ENCODE peak calls at places on chromosomes 7 and 10, in six cellular contexts. G, M, T, N, Z and O are unnamed samples.

GRCh38 chr7:89618269-89618668 is 536.0 kb upstream of the STEAP1 start:
- DNase-seq in G (no peak), M (no peak), T (no peak), N (no peak), Z (no peak), O (no peak)

GRCh38 chr10:88792656-88793055 is 9.9 kb upstream of the LIPM start:
- DNase-seq in G (peak), M (peak), T (peak), N (no peak), Z (no peak), O (no peak)

GRCh38 chr7:132075573-132075972 is 500.7 kb downstream of the PLXNA4 start:
- DNase-seq in G (no peak), M (no peak), T (no peak), N (no peak), Z (no peak), O (no peak)

GRCh38 chr7:28926871-28927597 is 31.1 kb downstream of the TRIL start:
- DNase-seq in G (peak), M (peak), T (peak), N (peak), Z (no peak), O (peak)

GRCh38 chr10:29895436-29895835 is 163.9 kb downstream of the JCAD start:
- DNase-seq in G (peak), M (peak), T (peak), N (no peak), Z (peak), O (peak)

GRCh38 chr7:122416316-122416925 is 111.9 kb upstream of the FEZF1 start:
- DNase-seq in G (no peak), M (peak), T (no peak), N (no peak), Z (no peak), O (no peak)

GRCh38 chr7:132322981-132323380 is 253.3 kb downstream of the PLXNA4 start:
- DNase-seq in G (no peak), M (no peak), T (no peak), N (no peak), Z (no peak), O (no peak)

GRCh38 chr7:152076324-152076821 is 50.9 kb downstream of the GALNT11 start:
- DNase-seq in G (no peak), M (no peak), T (no peak), N (peak), Z (no peak), O (no peak)

GRCh38 chr7:28790467-28790866 is 167.7 kb downstream of the TRIL start:
- DNase-seq in G (no peak), M (no peak), T (no peak), N (no peak), Z (no peak), O (no peak)

GRCh38 chr7:22751341-22751740 is 24.3 kb downstream of the IL6 start:
- DNase-seq in G (no peak), M (no peak), T (no peak), N (no peak), Z (no peak), O (no peak)

GRCh38 chr7:630111-630511 is 96.4 kb upstream of the DNAAF5 start:
- DNase-seq in G (no peak), M (no peak), T (no peak), N (no peak), Z (no peak), O (no peak)

GRCh38 chr10:44125879-44126675 is 258.8 kb downstream of the CXCL12 start:
- DNase-seq in G (no peak), M (peak), T (no peak), N (no peak), Z (no peak), O (peak)

GRCh38 chr7:44961844-44962482 is 16.9 kb downstream of the MYO1G start:
- DNase-seq in G (no peak), M (no peak), T (no peak), N (no peak), Z (no peak), O (no peak)

GRCh38 chr10:97607076-97607635 is 17.6 kb downstream of the C10orf62 start:
- DNase-seq in G (no peak), M (no peak), T (no peak), N (no peak), Z (no peak), O (no peak)

GRCh38 chr10:1451362-1451888 is 285.9 kb downstream of the ADARB2 start:
- DNase-seq in G (no peak), M (no peak), T (no peak), N (no peak), Z (no peak), O (no peak)

GRCh38 chr7:112646787-112647186 is 143.4 kb downstream of the TMEM168 start:
- DNase-seq in G (no peak), M (no peak), T (no peak), N (no peak), Z (no peak), O (no peak)

GRCh38 chr7:74449809-74450397 is 3.8 kb upstream of the GTF2IRD1 start:
- DNase-seq in G (no peak), M (peak), T (peak), N (peak), Z (peak), O (no peak)

GRCh38 chr10:778626-779330 is 89.3 kb upstream of the DIP2C start:
- DNase-seq in G (peak), M (no peak), T (no peak), N (no peak), Z (no peak), O (no peak)

GRCh38 chr7:27251513-27252306 is 9.1 kb downstream of the EVX1 start:
- DNase-seq in G (no peak), M (no peak), T (no peak), N (no peak), Z (no peak), O (no peak)

GRCh38 chr7:46432666-46433065 is 511.6 kb upstream of the IGFBP3 start:
- DNase-seq in G (no peak), M (peak), T (no peak), N (peak), Z (no peak), O (no peak)

GRCh38 chr10:132257907-132258306 is 49.8 kb downstream of the STK32C start:
- DNase-seq in G (no peak), M (no peak), T (no peak), N (no peak), Z (no peak), O (no peak)

GRCh38 chr10:32961892-32962369 is 3.9 kb upstream of the ITGB1 start:
- DNase-seq in G (no peak), M (peak), T (no peak), N (peak), Z (no peak), O (peak)

GRCh38 chr7:155805826-155806095 is 6.5 kb downstream of the SHH start:
- DNase-seq in G (no peak), M (no peak), T (no peak), N (no peak), Z (no peak), O (no peak)

GRCh38 chr10:103876155-103876554 is 20.8 kb upstream of the SH3PXD2A start:
- DNase-seq in G (no peak), M (no peak), T (no peak), N (no peak), Z (no peak), O (no peak)

GRCh38 chr10:103877861-103878260 is 22.5 kb upstream of the SH3PXD2A start:
- DNase-seq in G (no peak), M (no peak), T (no peak), N (no peak), Z (no peak), O (no peak)

GRCh38 chr10:103872137-103872933 is 17.0 kb upstream of the SH3PXD2A start:
- DNase-seq in G (no peak), M (no peak), T (no peak), N (peak), Z (no peak), O (no peak)

GRCh38 chr10:103871006-103871405 is 15.6 kb upstream of the SH3PXD2A start:
- DNase-seq in G (no peak), M (no peak), T (no peak), N (no peak), Z (no peak), O (no peak)

DNA sequence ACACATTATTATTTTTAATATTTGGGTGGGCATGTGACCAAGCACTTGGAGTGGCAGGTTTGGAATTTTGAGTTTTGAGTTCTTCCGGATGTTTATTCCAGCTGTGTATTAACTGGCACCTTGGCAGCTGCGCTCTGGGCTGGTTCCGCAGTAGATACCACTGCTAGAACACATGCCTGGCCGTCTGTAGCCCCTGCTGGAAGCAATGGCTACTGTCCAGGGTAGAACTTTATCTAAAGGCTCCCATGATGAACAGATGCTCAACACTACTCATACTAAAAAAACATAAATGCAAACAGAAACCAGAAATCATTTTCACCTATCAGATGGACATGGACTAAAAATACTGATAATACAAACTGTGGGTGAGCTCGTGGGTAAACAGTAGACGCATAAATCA is 19.4 kb upstream of the SH3PXD2A start:
- DNase-seq in G (no peak), M (no peak), T (no peak), N (no peak), Z (no peak), O (no peak)
- TF ChIP-seq CTCF in G (no peak), M (peak), T (no peak), N (no peak), Z (no peak), O (peak)

GRCh38 chr10:58393317-58393716 is 8.1 kb downstream of the TFAM start:
- DNase-seq in G (no peak), M (no peak), T (no peak), N (no peak), Z (no peak), O (no peak)

GRCh38 chr10:58385784-58386112 is 538 bp downstream of the TFAM start:
- DNase-seq in G (no peak), M (peak), T (peak), N (peak), Z (peak), O (no peak)

GRCh38 chr10:58384536-58384998 is 643 bp upstream of the TFAM start:
- DNase-seq in G (no peak), M (no peak), T (no peak), N (no peak), Z (no peak), O (no peak)

GRCh38 chr10:58384999-58385783 is at the start of gene TFAM:
- DNase-seq in G (peak), M (peak), T (peak), N (peak), Z (peak), O (peak)

DNA sequence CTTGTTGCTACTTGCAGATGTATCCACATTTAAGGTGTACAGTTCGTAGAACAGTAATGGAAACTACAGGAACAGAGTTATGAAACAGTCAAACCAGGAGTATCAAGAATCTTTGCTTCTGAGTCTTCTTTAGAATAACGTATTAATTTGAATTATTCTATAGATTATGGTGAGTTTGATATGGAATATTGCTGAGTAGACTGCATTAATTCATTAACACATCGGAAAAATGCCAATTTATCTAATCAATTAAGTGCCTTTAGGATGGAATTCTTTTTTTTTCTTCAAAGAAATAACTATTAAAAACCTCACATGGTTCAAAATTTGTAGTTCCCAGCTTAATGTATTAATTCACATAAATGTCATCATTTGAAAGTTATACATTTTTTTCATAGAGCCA is 3.8 kb downstream of the TFAM start:
- DNase-seq in G (no peak), M (no peak), T (no peak), N (no peak), Z (no peak), O (no peak)
- H3K27ac ChIP-seq in G (no peak), M (no peak), T (no peak), N (no peak), Z (no peak), O (no peak)

DNA sequence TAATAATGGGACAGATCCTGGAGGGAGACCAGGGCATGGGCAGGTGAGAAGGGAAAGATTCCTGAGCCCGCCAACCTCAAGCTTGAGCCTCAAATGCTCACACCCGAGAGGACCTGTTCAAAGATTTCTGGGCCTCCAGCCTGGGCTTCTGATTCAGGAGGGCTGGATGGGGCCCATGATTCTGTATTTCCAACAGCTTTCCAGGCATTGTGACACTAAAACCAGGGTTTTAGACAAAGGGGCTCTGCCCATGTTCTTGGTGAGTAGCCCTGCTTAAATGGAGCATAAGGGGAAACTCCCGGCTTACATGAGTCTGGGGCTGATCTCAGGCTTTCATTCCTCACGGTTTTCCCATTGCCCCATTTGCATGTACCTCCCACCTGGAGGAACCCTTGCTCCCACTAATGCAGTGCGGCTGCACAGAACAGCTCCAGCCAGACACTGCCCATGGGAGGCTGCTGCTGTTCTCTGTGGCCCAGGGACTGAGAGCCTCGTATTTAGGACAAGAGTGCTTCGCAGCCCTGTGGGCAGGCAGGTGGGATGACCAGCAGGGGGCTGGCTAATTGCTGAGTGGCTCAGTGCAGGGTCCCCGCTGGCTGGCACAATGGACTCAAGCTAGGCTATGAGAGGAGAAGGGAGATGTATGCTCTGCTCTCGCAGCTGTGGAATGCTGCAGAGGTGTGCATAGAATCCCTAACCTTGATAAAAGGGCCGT is 135.3 kb upstream of the COBL start:
- DNase-seq in G (no peak), M (no peak), T (no peak), N (no peak), Z (no peak), O (no peak)
- TF ChIP-seq CTCF in G (no peak), M (no peak), T (no peak), N (no peak), Z (no peak), O (no peak)

DNA sequence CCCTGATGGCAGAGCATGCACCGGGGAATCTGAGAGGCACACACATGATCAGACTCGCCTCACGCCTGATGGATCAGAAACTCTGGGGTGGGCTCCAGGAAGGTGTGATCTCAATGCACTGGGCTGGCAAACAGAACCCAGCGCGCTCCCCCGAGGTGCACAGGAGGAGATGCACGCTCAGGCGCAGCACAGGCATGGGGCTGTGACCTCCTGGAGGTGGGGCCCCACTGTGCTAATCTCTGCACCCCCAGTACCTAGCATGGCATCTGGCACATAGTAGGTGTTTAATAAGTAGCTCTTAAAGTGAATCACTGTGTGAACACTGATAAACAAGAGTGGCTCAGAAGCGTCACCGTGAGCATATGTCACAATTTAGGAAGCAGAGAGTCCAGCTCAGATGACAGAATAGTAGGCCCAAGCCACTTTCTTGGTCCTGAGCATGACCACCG is 57.9 kb downstream of the PROSER2 start:
- DNase-seq in G (no peak), M (no peak), T (no peak), N (no peak), Z (no peak), O (no peak)
- H3K27ac ChIP-seq in G (no peak), M (no peak), T (no peak), N (peak), Z (no peak), O (no peak)